ENCODE peak calls at places on chromosomes 13 and 19, in five cellular contexts. A, T, P, L and K are unnamed samples.
A peak's percentile ranks its signal among the peaks of the same experiment; 100 is the strongest.

GRCh38 chr13:78102121-78102677 is 183.6 kb upstream of the EDNRB start:
- DNase-seq in A (no peak), T (no peak), P (no peak), L (no peak), K (no peak)

GRCh38 chr13:36074659-36075058 is 56.5 kb downstream of the DCLK1 start:
- DNase-seq in A (peak; percentile 19), T (no peak), P (no peak), L (no peak), K (peak; percentile 2)

GRCh38 chr13:54852831-54853230 is 1824.2 kb downstream of the OLFM4 start:
- DNase-seq in A (no peak), T (no peak), P (no peak), L (no peak), K (no peak)

GRCh38 chr19:53870485-53870844 is 2.8 kb downstream of the MYADM start:
- DNase-seq in A (no peak), T (no peak), P (peak; percentile 11), L (no peak), K (no peak)

GRCh38 chr13:73397486-73398020 is 338.7 kb downstream of the KLF5 start:
- DNase-seq in A (no peak), T (no peak), P (no peak), L (no peak), K (no peak)

GRCh38 chr19:47057328-47057727 is 8.9 kb upstream of the TMEM160 start:
- DNase-seq in A (no peak), T (no peak), P (no peak), L (no peak), K (no peak)

GRCh38 chr13:33260168-33261098 is 25.1 kb downstream of the STARD13 start:
- DNase-seq in A (peak; percentile 69), T (no peak), P (no peak), L (no peak), K (no peak)

GRCh38 chr19:13417054-13417453 is 89.2 kb downstream of the CACNA1A start:
- DNase-seq in A (no peak), T (no peak), P (no peak), L (no peak), K (no peak)

GRCh38 chr13:66875264-66875663 is 354.9 kb downstream of the PCDH9 start:
- DNase-seq in A (peak; percentile 64), T (no peak), P (no peak), L (no peak), K (no peak)

GRCh38 chr13:100633461-100633860 is 41.1 kb downstream of the TMTC4 start:
- DNase-seq in A (no peak), T (no peak), P (no peak), L (no peak), K (no peak)

GRCh38 chr13:91184244-91184926 is 163.1 kb upstream of the MIR17HG start:
- DNase-seq in A (no peak), T (no peak), P (no peak), L (no peak), K (no peak)

GRCh38 chr19:11288349-11288748 is 7.6 kb upstream of the TSPAN16 start:
- DNase-seq in A (no peak), T (no peak), P (no peak), L (no peak), K (no peak)

GRCh38 chr13:101917833-101918755 is 465.6 kb downstream of the ITGBL1 start:
- DNase-seq in A (peak; percentile 86), T (peak; percentile 24), P (no peak), L (no peak), K (no peak)

GRCh38 chr13:24053505-24054251 is 106.8 kb upstream of the SPATA13 start:
- DNase-seq in A (peak; percentile 81), T (peak; percentile 39), P (peak; percentile 77), L (peak; percentile 57), K (peak; percentile 23)